ENCODE peak calls at places on chromosomes 4 and X, in seven cellular contexts. V is A549, J is endothelial cell of umbilical vein, M is AG09319, D is psoas muscle, G is choroid plexus epithelial cell, A is MM.1S. L is an unnamed sample.

GRCh38 chrX:3377560-3377959 is 31.1 kb upstream of the MXRA5 start:
- DNase-seq in V (no peak), J (no peak), M (no peak), D (no peak), G (no peak), A (no peak), L (no peak)

GRCh38 chrX:78327370-78328048 is at the start of gene CYSLTR1:
- DNase-seq in V (no peak), J (no peak), M (no peak), D (no peak), G (no peak), A (peak), L (no peak)

GRCh38 chrX:10615931-10616780 is 4.2 kb downstream of the MID1 start:
- DNase-seq in V (peak), J (peak), M (peak), D (no peak), G (peak), A (no peak), L (peak)

GRCh38 chr4:164935363-164935762 is 42.1 kb downstream of the TRIM61 start:
- DNase-seq in V (no peak), J (no peak), M (no peak), D (no peak), G (peak), A (peak), L (peak)

GRCh38 chr4:158873795-158874359 is 105.1 kb downstream of the FNIP2 start:
- DNase-seq in V (peak), J (peak), M (peak), D (no peak), G (peak), A (no peak), L (no peak)

GRCh38 chr4:139367421-139368090 is 65.3 kb upstream of the NDUFC1 start:
- DNase-seq in V (no peak), J (peak), M (no peak), D (no peak), G (peak), A (no peak), L (no peak)

GRCh38 chrX:19709812-19710518 is 177.4 kb downstream of the SH3KBP1 start:
- DNase-seq in V (peak), J (peak), M (peak), D (no peak), G (peak), A (no peak), L (no peak)

GRCh38 chr4:626201-627091 is 1.1 kb downstream of the PDE6B start:
- DNase-seq in V (no peak), J (no peak), M (no peak), D (no peak), G (no peak), A (no peak), L (peak)

GRCh38 chrX:19904778-19905367 is 17.5 kb upstream of the SH3KBP1 start:
- DNase-seq in V (peak), J (peak), M (no peak), D (no peak), G (peak), A (peak), L (peak)

GRCh38 chrX:86044210-86044609 is 3.1 kb downstream of the CHM start:
- DNase-seq in V (no peak), J (no peak), M (no peak), D (no peak), G (no peak), A (no peak), L (no peak)

GRCh38 chr4:129822708-129823504 is 727.0 kb downstream of the C4orf33 start:
- DNase-seq in V (no peak), J (peak), M (no peak), D (peak), G (peak), A (no peak), L (no peak)

GRCh38 chr4:148442830-148443549 is 776 bp upstream of the NR3C2 start:
- DNase-seq in V (no peak), J (peak), M (no peak), D (peak), G (peak), A (no peak), L (peak)

GRCh38 chr4:114378306-114378903 is 220.2 kb upstream of the UGT8 start:
- DNase-seq in V (peak), J (peak), M (no peak), D (no peak), G (peak), A (no peak), L (no peak)

GRCh38 chr4:6065166-6065565 is 46.9 kb upstream of the C4orf50 start:
- DNase-seq in V (no peak), J (no peak), M (no peak), D (no peak), G (no peak), A (no peak), L (no peak)

GRCh38 chr4:130257271-130257670 is 1161.3 kb downstream of the C4orf33 start:
- DNase-seq in V (peak), J (peak), M (peak), D (no peak), G (peak), A (no peak), L (no peak)

GRCh38 chrX:120999413-120999812 is 13.9 kb upstream of the CT47A1 start:
- DNase-seq in V (no peak), J (no peak), M (no peak), D (no peak), G (no peak), A (peak), L (peak)

GRCh38 chr4:5890063-5890727 is 2.7 kb downstream of the CRMP1 start:
- DNase-seq in V (peak), J (no peak), M (no peak), D (no peak), G (peak), A (no peak), L (peak)

GRCh38 chr4:138241281-138242075 is 671 bp downstream of the SLC7A11 start:
- DNase-seq in V (peak), J (peak), M (no peak), D (no peak), G (peak), A (no peak), L (no peak)

GRCh38 chr4:150769235-150769634 is 187.3 kb downstream of the MAB21L2 start:
- DNase-seq in V (peak), J (peak), M (peak), D (no peak), G (peak), A (no peak), L (no peak)

GRCh38 chrX:72100824-72101351 is 30.8 kb downstream of the RTL5 start:
- DNase-seq in V (no peak), J (no peak), M (no peak), D (no peak), G (no peak), A (peak), L (peak)

GRCh38 chrX:13716905-13717304 is 17.5 kb downstream of the TRAPPC2 start:
- DNase-seq in V (no peak), J (no peak), M (no peak), D (no peak), G (no peak), A (peak), L (no peak)

GRCh38 chrX:13994104-13994503 is 35.6 kb downstream of the GEMIN8 start:
- DNase-seq in V (no peak), J (no peak), M (no peak), D (no peak), G (no peak), A (no peak), L (no peak)

GRCh38 chr4:110508827-110509446 is 33.0 kb downstream of the ENPEP start:
- DNase-seq in V (peak), J (peak), M (no peak), D (no peak), G (peak), A (peak), L (peak)

GRCh38 chr4:80387390-80388283 is 52.1 kb downstream of the CFAP299 start:
- DNase-seq in V (no peak), J (no peak), M (no peak), D (no peak), G (no peak), A (no peak), L (peak)

GRCh38 chr4:36394352-36394903 is 113.0 kb downstream of the DTHD1 start:
- DNase-seq in V (peak), J (no peak), M (no peak), D (no peak), G (no peak), A (peak), L (no peak)

GRCh38 chr4:577499-578450 is 1.7 kb upstream of the TMEM271 start:
- DNase-seq in V (no peak), J (no peak), M (no peak), D (no peak), G (peak), A (no peak), L (no peak)

GRCh38 chrX:39845289-39845688 is 252.5 kb downstream of the BCOR start:
- DNase-seq in V (no peak), J (no peak), M (no peak), D (no peak), G (no peak), A (no peak), L (no peak)

GRCh38 chrX:101219116-101219839 is at the start of gene DRP2:
- DNase-seq in V (no peak), J (peak), M (no peak), D (no peak), G (no peak), A (no peak), L (no peak)

GRCh38 chr4:176011523-176011922 is 54.1 kb upstream of the WDR17 start:
- DNase-seq in V (no peak), J (no peak), M (no peak), D (no peak), G (no peak), A (no peak), L (no peak)

GRCh38 chr4:1720163-1720983 is 750 bp downstream of the TMEM129 start:
- DNase-seq in V (no peak), J (peak), M (no peak), D (peak), G (peak), A (peak), L (peak)

GRCh38 chr4:57501715-57502114 is 391.5 kb upstream of the IGFBP7 start:
- DNase-seq in V (peak), J (no peak), M (no peak), D (no peak), G (peak), A (no peak), L (no peak)

GRCh38 chrX:120450163-120450562 is 18.9 kb downstream of the LAMP2 start:
- DNase-seq in V (peak), J (peak), M (no peak), D (no peak), G (peak), A (no peak), L (no peak)

GRCh38 chr4:82905205-82905604 is 4.7 kb downstream of the THAP9 start:
- DNase-seq in V (no peak), J (peak), M (no peak), D (no peak), G (peak), A (peak), L (peak)

GRCh38 chr4:127731406-127731805 is 1.2 kb downstream of the SLC25A31 start:
- DNase-seq in V (no peak), J (no peak), M (no peak), D (no peak), G (no peak), A (no peak), L (no peak)

GRCh38 chrX:48474581-48474980 is 1.4 kb upstream of the FTSJ1 start:
- DNase-seq in V (no peak), J (no peak), M (no peak), D (no peak), G (no peak), A (no peak), L (no peak)

GRCh38 chr4:92235741-92236140 is 68.0 kb upstream of the GRID2 start:
- DNase-seq in V (no peak), J (no peak), M (no peak), D (no peak), G (peak), A (no peak), L (no peak)

GRCh38 chr4:9833421-9833820 is 52.0 kb downstream of the DRD5 start:
- DNase-seq in V (no peak), J (no peak), M (no peak), D (no peak), G (no peak), A (no peak), L (no peak)

GRCh38 chr4:168484626-168485025 is 4.3 kb upstream of the DDX60L start:
- DNase-seq in V (no peak), J (peak), M (peak), D (no peak), G (peak), A (no peak), L (no peak)

GRCh38 chrX:95760356-95760755 is 924.3 kb upstream of the DIAPH2 start:
- DNase-seq in V (no peak), J (no peak), M (no peak), D (no peak), G (no peak), A (no peak), L (no peak)

GRCh38 chrX:95764972-95765451 is 919.6 kb upstream of the DIAPH2 start:
- DNase-seq in V (peak), J (peak), M (no peak), D (no peak), G (peak), A (peak), L (peak)

DNA sequence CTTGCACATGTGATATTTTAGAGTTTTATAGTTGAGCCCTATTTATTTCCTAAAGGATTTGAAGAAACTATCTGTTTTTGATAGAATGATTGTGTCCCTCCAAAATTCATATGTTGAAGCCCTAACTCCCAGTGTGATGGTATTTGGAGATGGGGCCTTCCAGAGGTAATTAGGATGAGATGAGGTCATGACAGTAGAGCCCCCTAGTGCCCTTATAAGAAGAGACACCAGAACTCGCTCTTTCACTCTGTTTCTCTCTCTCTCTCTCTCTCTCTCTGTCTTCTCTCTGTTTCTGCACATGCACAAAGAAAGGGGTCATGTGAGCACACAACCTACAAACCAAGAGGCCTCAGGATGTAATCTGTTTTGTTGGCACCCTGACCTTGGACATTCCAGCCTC is 921.9 kb upstream of the DIAPH2 start:
- DNase-seq in V (peak), J (no peak), M (no peak), D (no peak), G (no peak), A (peak), L (no peak)
- TF ChIP-seq CTCF in V (no peak), J (no peak), M (no peak), D (no peak), G (peak), A (peak), L (no peak)

GRCh38 chrX:155857561-155857960 is 23.6 kb upstream of the VAMP7 start:
- DNase-seq in V (peak), J (no peak), M (no peak), D (no peak), G (peak), A (peak), L (no peak)
- TF ChIP-seq CTCF in V (peak), J (peak), M (no peak), D (no peak), G (peak), A (peak), L (no peak)

DNA sequence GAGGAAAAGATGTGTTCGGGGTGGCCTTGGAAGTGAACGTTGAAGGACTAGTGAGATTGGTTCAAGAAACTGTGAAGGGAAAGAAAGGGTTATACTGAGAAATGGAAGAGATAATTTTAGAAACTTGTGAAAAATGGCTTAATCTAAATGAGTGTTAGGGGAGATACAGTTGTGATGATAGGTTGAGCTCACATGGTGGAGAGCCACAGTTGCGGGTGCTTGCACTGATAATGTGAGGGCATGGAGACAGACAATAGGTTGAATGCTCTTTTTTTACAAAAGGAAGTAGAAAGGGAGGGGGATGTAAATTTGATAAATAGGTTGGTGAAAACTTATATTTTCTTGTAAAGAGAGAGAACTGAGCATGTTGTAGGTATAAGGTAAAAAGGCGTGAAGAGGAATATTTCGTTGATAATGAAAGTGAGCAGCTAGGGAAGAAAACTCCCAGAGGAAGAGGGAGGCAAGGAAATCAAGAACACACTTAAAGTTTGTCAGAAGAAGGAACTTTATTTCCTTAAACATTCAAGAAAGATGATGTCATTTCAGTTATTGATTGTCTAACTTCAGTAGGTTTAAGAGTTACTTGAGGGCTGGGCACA is 8.2 kb downstream of the AREG start:
- DNase-seq in V (peak), J (no peak), M (no peak), D (no peak), G (peak), A (no peak), L (no peak)
- TF ChIP-seq CTCF in V (no peak), J (no peak), M (no peak), D (no peak), G (no peak), A (no peak), L (no peak)

DNA sequence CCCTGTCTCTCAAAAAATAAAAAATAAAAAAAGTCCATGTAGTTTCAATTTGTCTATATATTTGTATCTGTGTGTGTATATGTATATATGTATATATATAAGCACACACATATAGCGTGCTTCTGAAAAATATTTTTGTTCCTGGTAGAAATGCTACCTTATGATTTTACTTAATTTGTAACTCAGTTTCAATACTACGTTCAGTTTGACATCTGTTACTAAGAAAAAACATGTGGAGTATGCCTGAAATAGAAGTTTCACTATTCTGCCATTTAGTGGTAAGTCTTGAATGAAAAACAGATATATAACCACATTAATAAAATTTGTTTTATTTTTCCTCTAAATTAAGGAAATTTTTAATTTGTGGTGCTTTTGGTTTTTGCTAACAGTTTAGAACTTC is 14.2 kb downstream of the FSTL5 start:
- DNase-seq in V (no peak), J (no peak), M (no peak), D (no peak), G (no peak), A (peak), L (no peak)
- TF ChIP-seq CTCF in V (no peak), J (no peak), M (no peak), D (no peak), G (no peak), A (no peak), L (no peak)

DNA sequence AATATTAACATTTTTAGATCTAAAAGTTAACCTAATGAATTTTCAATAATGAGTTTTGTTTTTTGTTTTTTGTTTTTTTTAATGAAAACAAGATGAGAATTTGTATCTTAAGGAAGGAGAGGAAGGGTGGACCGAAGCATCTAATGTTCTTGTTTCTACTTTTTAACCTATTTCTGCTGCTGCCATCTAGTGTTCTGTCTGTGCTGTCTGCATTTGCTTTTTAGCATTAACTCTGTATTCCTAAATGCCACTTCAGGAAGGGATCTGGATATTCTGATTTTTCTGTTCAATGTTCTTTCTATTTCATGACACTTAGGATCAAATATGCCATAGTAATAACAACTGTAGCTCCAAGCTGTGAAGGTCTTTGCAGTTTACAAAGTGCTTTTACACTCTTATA is 161.7 kb downstream of the BRWD3 start:
- DNase-seq in V (peak), J (peak), M (no peak), D (no peak), G (peak), A (no peak), L (no peak)
- TF ChIP-seq CTCF in V (peak), J (no peak), M (peak), D (no peak), G (peak), A (peak), L (peak)

DNA sequence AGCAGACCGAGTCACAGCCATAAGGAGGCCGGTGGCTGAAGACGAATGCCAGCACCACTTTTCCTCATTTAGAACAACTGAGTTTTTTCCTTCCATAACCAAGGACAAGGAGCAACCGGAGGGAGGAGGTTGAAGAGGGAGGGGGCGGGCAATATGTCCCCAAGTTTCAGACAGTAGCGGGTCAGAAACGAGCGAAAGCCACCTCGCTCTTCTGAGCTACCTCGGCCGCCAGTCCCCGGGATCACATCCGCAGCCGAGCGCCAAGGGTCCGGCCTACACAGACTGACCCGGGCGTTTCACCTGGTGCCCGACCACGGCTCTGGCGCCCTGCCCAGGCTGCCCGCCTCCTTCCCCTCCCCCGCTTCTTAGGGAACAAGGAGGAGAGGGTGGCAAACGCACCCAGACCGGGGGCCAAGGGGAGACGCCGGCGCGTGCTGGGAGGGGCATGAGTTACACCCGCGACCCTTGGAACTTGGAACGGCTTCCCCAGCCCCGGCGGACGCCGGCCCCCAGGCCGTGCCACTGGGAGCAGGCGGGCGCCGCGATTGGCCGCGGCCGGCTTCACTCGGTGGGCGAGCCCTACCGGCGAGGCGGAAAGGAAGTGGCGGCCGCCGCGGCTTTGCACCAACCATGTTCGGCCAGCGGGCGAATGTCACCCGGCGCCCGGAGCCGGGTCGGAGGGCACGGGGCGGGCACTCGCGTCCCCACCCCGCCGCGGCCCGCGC is 1.6 kb downstream of the IRF2 start:
- DNase-seq in V (peak), J (peak), M (no peak), D (peak), G (peak), A (peak), L (peak)
- TF ChIP-seq CTCF in V (no peak), J (no peak), M (no peak), D (peak), G (no peak), A (no peak), L (no peak)

GRCh38 chr4:3732076-3733028 is 33.8 kb upstream of the ADRA2C start:
- DNase-seq in V (no peak), J (no peak), M (no peak), D (no peak), G (no peak), A (no peak), L (no peak)
- TF ChIP-seq CTCF in V (no peak), J (no peak), M (no peak), D (no peak), G (no peak), A (no peak), L (no peak)

L was measured in GM20000.